ENCODE peak calls at places on chromosomes 5 and 9, in six cellular contexts. S is heart left ventricle; X is BE2C; Y is effector memory CD4-positive, alpha-beta T cell; J is right lobe of liver; C is CD8-positive, alpha-beta memory T cell. K is an unnamed sample. For H3K4me1, the result is how much of the 10 kb centered on the place peaks cover.

GRCh38 chr5:67059747-67060490 is 136.7 kb downstream of the CD180 start:
- DNase-seq in S (no peak), X (no peak), Y (no peak), J (no peak), C (no peak), K (no peak)

GRCh38 chr9:108994695-108995094 is 18.6 kb downstream of the CTNNAL1 start:
- DNase-seq in S (peak), X (no peak), Y (no peak), J (peak), C (no peak), K (peak)

GRCh38 chr5:140220032-140220697 is 45.2 kb downstream of the CYSTM1 start:
- DNase-seq in S (no peak), X (no peak), Y (no peak), J (no peak), C (no peak), K (no peak)

GRCh38 chr9:107684224-107684623 is 194.7 kb upstream of the KLF4 start:
- DNase-seq in S (no peak), X (no peak), Y (no peak), J (no peak), C (no peak), K (no peak)

GRCh38 chr5:154072782-154073171 is 34.0 kb downstream of the MFAP3 start:
- DNase-seq in S (no peak), X (peak), Y (no peak), J (peak), C (no peak), K (no peak)

GRCh38 chr9:17906841-17907779 is 328.2 kb downstream of the SH3GL2 start:
- DNase-seq in S (no peak), X (no peak), Y (no peak), J (no peak), C (no peak), K (peak)

GRCh38 chr5:132496631-132497487 is 6.3 kb upstream of the IRF1 start:
- DNase-seq in S (peak), X (peak), Y (peak), J (peak), C (peak), K (peak)

GRCh38 chr5:116300016-116300601 is 215.3 kb downstream of the COMMD10 start:
- DNase-seq in S (no peak), X (no peak), Y (no peak), J (no peak), C (no peak), K (no peak)

GRCh38 chr9:136668983-136669790 is 6.5 kb downstream of the EGFL7 start:
- DNase-seq in S (no peak), X (no peak), Y (no peak), J (no peak), C (no peak), K (no peak)

GRCh38 chr9:85108806-85109205 is 439.3 kb downstream of the NTRK2 start:
- DNase-seq in S (no peak), X (no peak), Y (no peak), J (no peak), C (no peak), K (no peak)

GRCh38 chr9:134436926-134437325 is 110.7 kb downstream of the RXRA start:
- DNase-seq in S (no peak), X (no peak), Y (no peak), J (no peak), C (no peak), K (no peak)
- H3K4me1 ChIP-seq in S (half or more), X (under half), Y (under half), J (under half), C (under half), K (half or more)

GRCh38 chr9:114386886-114387677 is 700 bp downstream of the AKNA start:
- DNase-seq in S (peak), X (no peak), Y (no peak), J (peak), C (no peak), K (peak)

GRCh38 chr9:114387678-114388431 is at the start of gene AKNA:
- DNase-seq in S (peak), X (no peak), Y (peak), J (peak), C (peak), K (peak)

GRCh38 chr9:114385412-114386181 is 2.2 kb downstream of the AKNA start:
- DNase-seq in S (peak), X (peak), Y (peak), J (peak), C (peak), K (peak)

GRCh38 chr9:114384836-114385411 is 2.9 kb downstream of the AKNA start:
- DNase-seq in S (no peak), X (no peak), Y (no peak), J (no peak), C (no peak), K (no peak)

DNA sequence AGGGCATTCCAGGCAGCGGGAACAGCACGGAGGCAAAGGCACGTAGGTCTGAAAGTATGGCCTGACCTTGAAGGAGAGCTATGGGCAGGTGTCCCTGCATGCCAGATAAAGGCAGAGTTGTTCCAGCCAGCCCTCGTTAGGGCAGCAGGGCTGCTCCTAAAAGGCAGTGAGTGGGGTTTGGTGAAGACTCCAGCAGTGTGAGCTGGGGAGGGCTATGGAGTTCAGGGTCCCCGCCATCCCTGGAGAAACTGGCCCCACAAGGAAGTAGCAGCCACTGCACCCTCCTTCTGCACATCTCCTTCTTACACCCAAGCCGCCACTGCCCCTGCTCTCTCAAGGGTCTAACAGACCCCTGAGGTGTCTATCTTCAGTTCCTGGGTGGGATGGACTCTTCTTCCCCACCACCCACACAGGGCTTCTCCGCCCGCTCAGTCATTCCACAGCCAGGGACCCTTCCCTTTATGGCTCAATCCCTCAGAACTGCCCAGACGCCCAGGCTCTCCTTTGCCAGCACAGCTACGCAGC is 1.4 kb downstream of the AKNA start:
- DNase-seq in S (no peak), X (no peak), Y (no peak), J (no peak), C (no peak), K (no peak)
- H3K4me1 ChIP-seq in S (under half), X (under half), Y (half or more), J (under half), C (half or more), K (half or more)

GRCh38 chr5:149514512-149514911 is 36.7 kb downstream of the CSNK1A1 start:
- DNase-seq in S (no peak), X (no peak), Y (no peak), J (no peak), C (no peak), K (no peak)

GRCh38 chr5:149517461-149518122 is 33.6 kb downstream of the CSNK1A1 start:
- DNase-seq in S (no peak), X (no peak), Y (no peak), J (no peak), C (no peak), K (no peak)

GRCh38 chr5:149521739-149522373 is 29.4 kb downstream of the CSNK1A1 start:
- DNase-seq in S (no peak), X (no peak), Y (no peak), J (no peak), C (no peak), K (no peak)

DNA sequence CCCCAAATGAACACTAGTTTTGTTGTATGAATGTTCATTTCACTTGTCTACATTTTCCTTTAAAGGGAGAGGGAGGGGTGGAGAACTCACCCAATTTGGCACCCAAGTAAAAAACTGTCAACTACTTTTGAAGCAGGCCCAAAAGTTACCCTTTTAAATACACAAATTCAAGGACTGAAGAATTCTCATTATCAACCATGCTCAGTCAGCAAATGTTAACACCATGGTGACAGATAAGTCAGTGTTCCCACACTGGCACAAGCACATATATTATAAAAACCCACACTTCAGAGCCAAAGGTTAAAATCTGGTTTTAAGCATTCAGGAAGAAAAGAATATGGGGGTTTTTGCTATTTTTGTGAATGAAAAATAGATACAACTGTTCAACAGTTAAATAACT is 31.6 kb downstream of the CSNK1A1 start:
- DNase-seq in S (no peak), X (no peak), Y (no peak), J (no peak), C (no peak), K (no peak)
- H3K4me1 ChIP-seq in S (under half), X (under half), Y (under half), J (under half), C (half or more), K (half or more)

DNA sequence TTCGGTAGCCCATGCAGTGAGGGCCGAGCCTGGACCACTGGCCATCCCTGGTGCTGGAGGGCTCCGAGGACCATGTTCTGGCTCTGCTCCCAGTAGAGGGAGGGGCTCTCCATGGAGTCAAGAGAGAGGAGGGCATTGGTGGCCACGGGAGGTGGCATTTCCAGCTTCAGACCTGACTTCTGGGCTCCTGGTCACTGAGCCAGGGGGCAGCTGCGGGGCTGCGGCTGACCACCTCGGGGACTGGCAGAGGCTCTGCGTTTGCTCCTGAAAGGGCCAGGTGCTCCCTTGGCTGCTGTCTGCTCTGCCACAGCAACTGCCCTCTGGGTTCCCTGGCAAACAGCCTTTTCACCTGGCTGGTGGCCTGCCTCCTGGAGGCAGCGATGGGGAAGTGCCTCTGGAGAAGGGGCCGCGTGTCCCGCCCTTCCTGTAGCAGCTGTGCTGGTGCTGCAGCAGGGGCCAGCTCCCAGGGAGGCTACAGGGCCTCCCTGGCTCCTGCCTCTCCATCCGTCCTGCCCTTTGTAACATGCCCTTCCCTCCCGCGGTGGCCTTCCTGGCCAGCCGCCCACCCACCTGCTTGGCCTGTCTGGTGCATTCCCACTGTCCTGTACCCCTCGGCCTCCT is 144.6 kb downstream of the CACNA1B start:
- DNase-seq in S (no peak), X (no peak), Y (no peak), J (no peak), C (no peak), K (no peak)
- H3K4me1 ChIP-seq in S (under half), X (under half), Y (under half), J (under half), C (under half), K (under half)

GRCh38 chr9:94212531-94212930 is 46.6 kb upstream of the ZNF169 start:
- DNase-seq in S (no peak), X (no peak), Y (no peak), J (no peak), C (no peak), K (no peak)
- H3K4me1 ChIP-seq in S (under half), X (under half), Y (under half), J (under half), C (under half), K (under half)

DNA sequence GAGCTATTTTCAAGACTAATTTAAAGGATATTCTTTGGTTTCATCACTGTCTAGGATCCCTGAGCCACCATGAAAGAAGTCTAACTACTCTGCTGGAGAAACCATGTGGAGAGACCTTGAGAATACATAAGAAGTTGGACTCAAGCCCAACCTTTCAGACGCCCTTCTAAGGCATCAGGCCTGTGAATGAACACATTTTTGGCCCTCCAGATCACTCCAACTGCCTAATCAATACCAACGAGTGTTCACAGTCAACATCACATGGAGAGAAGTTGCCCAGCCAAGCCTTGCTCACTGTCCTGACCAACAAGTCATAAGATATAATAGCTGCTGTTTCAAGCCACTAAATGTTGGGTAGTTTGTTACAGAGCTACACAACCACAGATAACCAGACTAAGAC is 100.7 kb downstream of the EPB41L4A start:
- DNase-seq in S (no peak), X (no peak), Y (no peak), J (no peak), C (no peak), K (no peak)
- H3K4me1 ChIP-seq in S (under half), X (under half), Y (under half), J (under half), C (under half), K (under half)

DNA sequence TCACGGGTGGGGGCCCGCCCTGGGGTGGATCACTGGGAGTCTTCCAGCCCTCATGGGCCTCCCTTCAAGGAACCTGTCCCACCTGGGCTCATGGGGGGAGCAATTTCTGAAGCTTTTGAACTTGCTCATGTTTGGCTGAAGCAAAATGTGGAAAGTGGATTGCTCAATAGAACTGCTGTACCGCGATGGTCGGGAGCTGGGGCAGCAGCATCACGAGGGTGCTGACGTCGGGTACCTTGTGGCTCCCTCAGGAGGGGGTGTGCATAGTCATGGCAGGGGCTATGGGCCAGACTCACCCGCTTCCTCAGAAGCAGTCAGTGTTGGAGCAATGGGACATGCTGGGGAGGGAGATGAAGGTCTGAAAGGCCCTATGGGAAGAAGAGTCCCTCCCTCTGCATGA is 57.9 kb downstream of the PRRT1B start:
- DNase-seq in S (no peak), X (no peak), Y (no peak), J (no peak), C (no peak), K (no peak)
- H3K4me1 ChIP-seq in S (under half), X (under half), Y (under half), J (under half), C (under half), K (under half)

DNA sequence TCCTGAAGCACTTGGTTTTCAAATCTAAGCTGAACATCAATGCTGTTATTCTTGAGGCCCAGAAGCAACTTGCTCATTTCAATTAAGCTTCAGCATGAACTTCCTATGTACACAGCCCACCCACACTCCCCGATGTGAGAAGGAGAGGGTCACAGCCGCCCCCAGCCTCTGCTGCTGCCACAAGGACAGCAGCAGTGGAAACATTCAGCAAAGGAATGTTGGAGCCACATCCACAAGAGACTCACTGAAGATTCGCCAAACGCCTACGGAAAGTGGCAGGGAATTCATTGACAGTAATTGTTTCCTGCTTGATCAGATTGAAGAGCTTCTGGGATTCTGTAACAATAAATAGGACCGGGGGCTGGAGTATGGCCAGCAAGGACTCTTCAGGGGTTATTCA is 2.9 kb downstream of the TGFBI start:
- DNase-seq in S (no peak), X (no peak), Y (no peak), J (peak), C (no peak), K (no peak)
- H3K4me1 ChIP-seq in S (under half), X (under half), Y (under half), J (under half), C (under half), K (half or more)

GRCh38 chr5:131355972-131356528 is 92.2 kb downstream of the CDC42SE2 start:
- DNase-seq in S (no peak), X (no peak), Y (no peak), J (no peak), C (no peak), K (no peak)
- H3K4me1 ChIP-seq in S (under half), X (under half), Y (under half), J (under half), C (under half), K (under half)

DNA sequence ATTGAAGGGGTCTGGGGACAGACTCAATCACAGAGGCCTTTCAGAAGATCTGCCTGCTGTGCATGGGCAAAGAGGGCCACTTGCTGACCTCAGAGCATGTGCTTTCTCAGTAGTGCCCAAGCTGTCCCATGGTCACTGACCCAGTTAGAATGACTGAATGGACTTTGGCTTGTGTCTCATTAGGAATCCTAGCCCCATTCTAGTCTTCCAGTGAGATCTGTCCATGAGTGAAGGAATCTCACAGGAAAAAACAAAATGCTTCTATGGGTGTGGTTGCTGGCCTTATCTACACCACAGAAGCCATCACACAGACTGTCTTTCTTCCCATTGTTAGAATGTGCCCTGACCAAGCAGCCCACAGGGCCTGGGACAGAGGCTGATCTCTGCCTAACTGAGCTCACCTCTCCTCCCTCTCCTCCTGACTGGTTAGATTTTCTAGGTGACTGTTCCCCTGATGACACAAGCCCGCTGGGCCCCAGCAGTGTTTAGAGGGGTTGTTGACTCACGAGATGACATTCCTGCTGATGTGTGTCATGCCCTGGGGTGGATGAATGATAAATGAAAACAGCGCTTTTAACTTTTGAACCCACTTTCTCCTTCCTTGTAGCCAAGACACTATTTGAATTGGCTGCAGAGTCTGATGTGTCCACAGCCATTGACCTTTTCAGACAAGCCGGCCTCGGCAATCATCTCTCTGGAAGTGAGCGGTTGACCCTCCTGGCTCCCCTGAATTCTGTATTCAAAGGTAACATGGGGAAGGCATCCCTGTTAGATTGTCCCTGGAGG is 24.7 kb downstream of the TGFBI start:
- DNase-seq in S (no peak), X (no peak), Y (no peak), J (peak), C (no peak), K (no peak)
- H3K4me1 ChIP-seq in S (under half), X (under half), Y (under half), J (under half), C (under half), K (under half)

K was measured in heart right ventricle.